ENCODE peak calls at places on chromosomes 6 and 20, in six cellular contexts. Y is WERI-Rb-1, B is Panc1, C is heart right ventricle, Q is PC-9, V is Caco-2. F is an unnamed sample.

GRCh38 chr6:53347921-53348435 is 772 bp downstream of the ELOVL5 start:
- DNase-seq in B (no peak), C (peak; percentile 79), Q (peak; percentile 60), V (peak; percentile 62), Y (peak; percentile 96), F (peak; percentile 81)

GRCh38 chr6:44503471-44503870 is 116.0 kb downstream of the CDC5L start:
- DNase-seq in B (no peak), C (no peak), Q (no peak), Y (no peak), V (no peak), F (no peak)

GRCh38 chr20:47661714-47662113 is 123.6 kb downstream of the SULF2 start:
- DNase-seq in Q (no peak), V (no peak), Y (no peak), B (no peak), C (no peak), F (no peak)

GRCh38 chr6:160347259-160348208 is 644 bp upstream of the SLC22A3 start:
- DNase-seq in Y (no peak), B (no peak), V (no peak), Q (no peak), C (no peak), F (no peak)

GRCh38 chr6:153001767-153002612 is 519 bp downstream of the MTRF1L start:
- DNase-seq in B (no peak), V (no peak), C (no peak), Y (no peak), Q (no peak), F (no peak)

GRCh38 chr6:13703496-13703895 is 8.1 kb downstream of the RANBP9 start:
- DNase-seq in Q (no peak), V (no peak), Y (no peak), C (no peak), B (no peak), F (no peak)

GRCh38 chr20:34047010-34047687 is 53.4 kb downstream of the RALY start:
- DNase-seq in C (no peak), Q (no peak), V (no peak), B (no peak), Y (no peak), F (no peak)

GRCh38 chr20:1971893-1972586 is 21.8 kb downstream of the PDYN start:
- DNase-seq in B (no peak), C (no peak), Q (no peak), V (no peak), Y (peak; percentile 20), F (no peak)

GRCh38 chr6:118580585-118581419 is 32.7 kb downstream of the PLN start:
- DNase-seq in Q (no peak), Y (peak; percentile 33), B (peak; percentile 17), V (peak; percentile 50), C (no peak), F (no peak)

GRCh38 chr20:22584922-22585785 is 782 bp upstream of the FOXA2 start:
- DNase-seq in Q (no peak), V (peak; percentile 74), C (no peak), Y (no peak), B (no peak), F (no peak)

GRCh38 chr6:121319603-121320002 is 14.7 kb downstream of the TBC1D32 start:
- DNase-seq in C (no peak), Y (no peak), B (no peak), V (no peak), Q (no peak), F (no peak)

GRCh38 chr6:100574836-100575235 is 110.1 kb upstream of the SIM1 start:
- DNase-seq in C (no peak), B (no peak), Y (peak; percentile 39), Q (no peak), V (no peak), F (no peak)

GRCh38 chr6:3022765-3023662 is 23.3 kb downstream of the NQO2 start:
- DNase-seq in B (no peak), V (peak; percentile 38), Y (no peak), Q (no peak), C (peak; percentile 29), F (no peak)

GRCh38 chr6:69542494-69542893 is 254.3 kb downstream of the LMBRD1 start:
- DNase-seq in Q (no peak), V (no peak), B (no peak), C (no peak), Y (no peak), F (no peak)

GRCh38 chr6:165159459-165159858 is 149.9 kb downstream of the C6orf118 start:
- DNase-seq in B (no peak), C (no peak), V (no peak), Y (no peak), Q (no peak), F (no peak)

GRCh38 chr20:51366155-51366886 is 176.2 kb downstream of the NFATC2 start:
- DNase-seq in Q (peak; percentile 66), C (peak; percentile 68), V (no peak), B (no peak), Y (no peak), F (peak; percentile 41)

GRCh38 chr6:24600903-24601302 is 45.1 kb downstream of the KIAA0319 start:
- DNase-seq in B (no peak), C (no peak), Y (no peak), V (peak; percentile 10), Q (no peak), F (no peak)

GRCh38 chr6:28775405-28776129 is 148.2 kb downstream of the TRIM27 start:
- DNase-seq in B (no peak), Q (no peak), V (no peak), Y (no peak), C (no peak), F (no peak)

GRCh38 chr6:88573971-88574370 is 389.4 kb downstream of the RNGTT start:
- DNase-seq in Q (no peak), B (no peak), C (no peak), V (no peak), Y (no peak), F (no peak)

GRCh38 chr6:161498359-161498758 is 224.5 kb upstream of the AGPAT4 start:
- DNase-seq in B (no peak), Y (peak; percentile 62), C (no peak), Q (no peak), V (peak; percentile 64), F (peak; percentile 23)

DNA sequence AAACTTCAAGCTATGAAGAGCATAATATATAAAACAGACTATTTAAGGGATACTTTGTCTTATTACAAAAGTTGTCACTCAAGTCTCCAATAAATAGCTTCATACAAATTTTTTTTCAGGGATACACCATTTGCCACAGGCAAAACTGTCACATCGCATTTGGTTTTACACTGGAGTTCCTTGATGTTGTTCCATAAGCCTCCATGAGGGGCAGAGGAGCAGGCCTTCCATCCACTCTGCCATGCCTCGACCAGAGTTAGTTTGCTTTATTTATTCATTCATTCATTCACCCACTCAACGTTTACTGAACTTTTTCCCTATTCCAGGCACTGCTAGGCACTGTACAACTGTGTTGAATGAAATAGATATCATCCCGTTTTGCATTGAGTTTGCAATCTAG is 246.6 kb downstream of the PHF3 start:
- DNase-seq in C (no peak), V (peak; percentile 5), Q (no peak), B (peak; percentile 4), Y (no peak), F (no peak)
- TF ChIP-seq CTCF in C (no peak), V (peak; percentile 43), Q (no peak), B (peak; percentile 42), Y (peak; percentile 31), F (no peak)

DNA sequence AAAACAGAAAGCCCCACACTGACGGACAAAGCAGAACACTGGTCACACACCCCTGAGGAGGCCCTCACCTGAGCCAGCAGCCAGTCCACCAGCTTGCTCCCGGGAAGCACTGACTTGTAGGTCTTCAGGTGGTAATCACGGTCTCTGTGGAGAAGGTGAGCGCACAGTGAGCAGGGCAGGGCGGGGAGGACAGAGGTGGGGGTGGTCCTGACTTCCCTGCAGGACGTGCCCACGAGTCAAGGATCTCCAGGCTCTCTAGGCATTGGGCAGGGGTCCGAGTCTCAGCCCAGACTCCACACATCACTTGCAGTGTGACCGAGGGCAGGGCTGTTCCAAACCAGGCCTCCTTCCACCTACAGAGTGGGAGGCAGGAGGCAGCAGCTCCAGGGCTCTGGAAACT is 151.7 kb downstream of the PREX1 start:
- DNase-seq in Y (no peak), B (no peak), C (no peak), V (no peak), Q (no peak), F (no peak)
- H3K36me3 ChIP-seq in Y (peaks cover 61% of the 10 kb centered on the region), B (no peaks in the 10 kb centered on the region), C (peaks cover 37% of the 10 kb centered on the region), V (peaks cover 1% of the 10 kb centered on the region), Q (no peaks in the 10 kb centered on the region), F (peaks cover 82% of the 10 kb centered on the region)

GRCh38 chr6:129981598-129981997 is 36.8 kb upstream of the L3MBTL3 start:
- DNase-seq in Q (no peak), B (no peak), Y (no peak), V (no peak), C (no peak), F (no peak)
- TF ChIP-seq CTCF in Q (peak; percentile 58), B (peak; percentile 8), Y (no peak), V (peak; percentile 31), C (no peak), F (no peak)

GRCh38 chr6:31782126-31782941 is 5.2 kb upstream of the VWA7 start:
- DNase-seq in Q (no peak), C (no peak), B (no peak), Y (no peak), V (no peak), F (no peak)
- H3K36me3 ChIP-seq in Q (peaks cover 18% of the 10 kb centered on the region), C (peaks cover 80% of the 10 kb centered on the region), B (no peaks in the 10 kb centered on the region), Y (peaks cover 93% of the 10 kb centered on the region), V (no peaks in the 10 kb centered on the region), F (peaks cover 7% of the 10 kb centered on the region)

DNA sequence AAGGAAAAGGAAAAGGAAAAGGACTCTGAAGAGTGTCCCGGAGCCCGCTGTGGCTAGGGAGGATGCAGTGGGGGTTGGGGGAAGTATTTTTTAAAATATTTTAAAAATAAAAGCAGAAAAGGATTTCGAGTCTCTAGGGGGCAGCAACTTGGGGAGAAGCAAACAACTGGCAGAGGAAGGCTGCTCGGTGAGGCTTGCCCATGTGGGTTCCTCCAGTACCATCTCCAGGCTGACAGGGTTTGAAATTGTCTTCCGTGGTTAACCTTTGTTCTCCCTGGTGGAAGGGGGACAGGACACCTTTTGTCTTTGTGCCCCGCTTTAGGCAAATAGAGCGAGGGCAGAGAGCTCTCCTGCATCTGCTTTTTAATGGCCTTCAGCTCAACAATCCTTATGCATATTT is 60.4 kb upstream of the SNX9 start:
- DNase-seq in V (no peak), B (no peak), Q (no peak), Y (no peak), C (no peak), F (no peak)
- TF ChIP-seq CTCF in V (no peak), B (no peak), Q (no peak), Y (no peak), C (no peak), F (no peak)